ENCODE peak calls at places on chromosomes 5 and 9, in seven cellular contexts. K, R, N, D, X, J and H are unnamed samples.

GRCh38 chr5:92644271-92644886 is 936.6 kb downstream of the NR2F1-AS1 start:
- DNase-seq in K (no peak), X (no peak), N (peak; percentile 40), J (no peak), R (no peak), D (no peak), H (no peak)

GRCh38 chr9:132144708-132145365 is 17.0 kb upstream of the NTNG2 start:
- DNase-seq in J (no peak), N (no peak), X (no peak), K (no peak), R (peak; percentile 66), D (no peak), H (peak; percentile 59)

GRCh38 chr5:2737273-2738155 is 14.0 kb downstream of the IRX2 start:
- DNase-seq in N (no peak), R (no peak), X (peak; percentile 18), K (peak; percentile 42), J (no peak), D (no peak), H (no peak)

GRCh38 chr9:126704157-126704941 is 90.6 kb downstream of the LMX1B start:
- DNase-seq in X (peak; percentile 43), K (peak; percentile 47), J (no peak), N (peak; percentile 31), R (peak; percentile 46), D (no peak), H (peak; percentile 68)

GRCh38 chr9:79858509-79858908 is 286.7 kb downstream of the TLE4 start:
- DNase-seq in N (no peak), R (peak; percentile 17), K (no peak), D (no peak), J (no peak), X (no peak), H (peak; percentile 11)

GRCh38 chr9:70935856-70936255 is 185.6 kb downstream of the TRPM3 start:
- DNase-seq in N (no peak), J (no peak), X (no peak), D (no peak), R (no peak), K (no peak), H (no peak)

GRCh38 chr9:21506910-21507795 is 25.0 kb upstream of the IFNE start:
- DNase-seq in R (peak; percentile 91), D (no peak), X (no peak), N (peak; percentile 26), K (no peak), J (peak; percentile 71), H (peak; percentile 51)

GRCh38 chr5:11239261-11239660 is 478.2 kb upstream of the DAP start:
- DNase-seq in K (no peak), N (peak; percentile 68), X (no peak), R (no peak), D (no peak), J (no peak), H (no peak)

GRCh38 chr9:17219261-17219660 is 84.4 kb downstream of the CNTLN start:
- DNase-seq in K (no peak), D (no peak), N (no peak), J (no peak), R (peak; percentile 10), X (no peak), H (peak; percentile 5)

GRCh38 chr5:99814311-99815063 is 720.7 kb upstream of the FAM174A start:
- DNase-seq in N (no peak), D (no peak), K (no peak), X (no peak), R (no peak), J (no peak), H (no peak)

GRCh38 chr5:14662721-14663120 is 1.8 kb upstream of the OTULIN start:
- DNase-seq in R (no peak), D (no peak), J (no peak), K (no peak), N (no peak), X (no peak), H (no peak)

GRCh38 chr9:27664136-27664819 is 91.0 kb upstream of the C9orf72 start:
- DNase-seq in D (no peak), J (no peak), K (no peak), N (no peak), X (peak; percentile 31), R (no peak), H (no peak)
- H2AK5ac ChIP-seq in D (no peak overlapping the region), J (no peak overlapping the region), K (peak overlapping the region; percentile 69), N (no peak overlapping the region), X (no peak overlapping the region), R (no peak overlapping the region), H (no peak overlapping the region)

DNA sequence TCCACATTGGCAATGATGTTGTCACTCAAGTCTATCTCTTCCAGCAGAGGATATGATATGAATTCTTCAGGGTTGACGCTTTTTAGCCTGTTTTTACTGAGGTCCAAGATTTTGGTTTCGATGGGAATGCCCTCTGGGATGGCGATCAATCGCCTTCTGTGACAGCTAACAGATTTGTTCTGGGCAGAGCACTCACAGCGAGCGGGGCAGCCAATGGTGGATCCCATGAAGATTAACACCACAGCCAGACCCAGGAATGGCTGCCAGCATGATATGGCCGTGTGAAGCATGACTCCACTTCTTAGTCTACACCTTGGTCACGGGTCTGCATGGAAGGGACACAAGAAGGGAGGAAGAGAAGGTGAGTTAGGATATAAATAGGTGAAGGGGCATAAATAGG is 377.1 kb upstream of the C9orf72 start:
- DNase-seq in J (no peak), K (no peak), R (no peak), D (no peak), X (no peak), N (no peak), H (no peak)
- H2AK5ac ChIP-seq in J (no peak overlapping the region), K (no peak overlapping the region), R (no peak overlapping the region), D (no peak overlapping the region), X (no peak overlapping the region), N (no peak overlapping the region), H (no peak overlapping the region)

GRCh38 chr9:110343537-110343936 is 5.9 kb upstream of the TXNDC8 start:
- DNase-seq in X (no peak), D (no peak), K (no peak), N (no peak), J (peak; percentile 12), R (no peak), H (no peak)

GRCh38 chr9:110337727-110338522 is at the start of gene TXNDC8:
- DNase-seq in R (peak; percentile 74), N (no peak), X (no peak), J (no peak), D (no peak), K (no peak), H (no peak)

GRCh38 chr9:110334871-110335270 is 2.8 kb downstream of the TXNDC8 start:
- DNase-seq in J (no peak), K (no peak), D (no peak), R (no peak), X (no peak), N (no peak), H (no peak)

DNA sequence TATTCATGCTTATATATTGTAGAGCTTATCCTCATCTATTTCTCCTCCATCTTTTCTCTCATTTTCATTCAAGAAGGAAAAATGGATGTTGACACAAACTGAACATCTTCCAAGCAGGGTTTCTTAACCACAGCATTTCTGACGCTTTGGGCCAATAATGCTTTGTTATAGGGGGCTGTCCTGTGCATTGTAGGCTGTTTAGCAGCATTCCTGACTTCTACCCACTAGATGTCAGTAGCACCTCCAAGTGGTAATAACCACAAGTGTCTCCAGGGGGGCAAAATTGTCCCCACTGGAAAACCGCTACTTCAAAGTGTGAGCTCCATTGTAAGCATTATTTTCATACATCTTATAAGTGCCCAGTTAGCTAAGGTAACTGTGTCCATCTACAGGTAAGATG is 2.6 kb upstream of the TXNDC8 start:
- DNase-seq in J (no peak), X (peak; percentile 30), N (peak; percentile 57), K (no peak), R (no peak), D (no peak), H (no peak)
- H2AK5ac ChIP-seq in J (no peak overlapping the region), X (no peak overlapping the region), N (no peak overlapping the region), K (no peak overlapping the region), R (no peak overlapping the region), D (no peak overlapping the region), H (no peak overlapping the region)

GRCh38 chr5:163531272-163531671 is 25.9 kb downstream of the MAT2B start:
- DNase-seq in N (peak; percentile 84), D (no peak), R (no peak), X (no peak), J (no peak), K (no peak), H (no peak)

GRCh38 chr5:163533229-163533628 is 27.8 kb downstream of the MAT2B start:
- DNase-seq in X (no peak), J (no peak), N (peak; percentile 42), R (no peak), K (no peak), D (peak; percentile 6), H (no peak)

GRCh38 chr5:163532203-163532892 is 26.9 kb downstream of the MAT2B start:
- DNase-seq in J (no peak), D (no peak), X (no peak), N (peak; percentile 83), R (no peak), K (no peak), H (no peak)

GRCh38 chr5:163525096-163525495 is 19.7 kb downstream of the MAT2B start:
- DNase-seq in R (no peak), J (no peak), N (no peak), D (no peak), K (no peak), X (no peak), H (no peak)

DNA sequence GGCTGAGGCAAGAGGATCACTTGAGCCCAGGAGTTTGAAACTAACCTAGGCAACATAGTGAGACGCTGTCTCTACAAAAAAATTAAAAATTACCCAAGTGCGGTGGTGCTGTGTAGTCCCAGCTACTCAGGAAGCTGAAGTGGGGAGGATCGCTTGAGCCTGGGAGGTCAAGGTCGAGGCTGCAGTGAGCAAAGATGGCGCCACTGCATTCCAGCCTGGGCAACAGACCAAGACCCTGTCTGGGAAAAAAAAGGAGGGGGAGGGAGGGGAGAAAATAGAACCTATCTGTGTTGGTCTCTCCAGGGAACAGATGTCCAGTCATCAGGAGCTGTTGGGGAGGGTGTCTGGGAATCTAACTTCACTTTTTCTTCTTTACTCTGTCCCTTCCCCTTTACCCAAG is 24.3 kb downstream of the MAT2B start:
- DNase-seq in X (no peak), D (no peak), K (no peak), J (no peak), R (no peak), N (no peak), H (no peak)
- H2AK5ac ChIP-seq in X (no peak overlapping the region), D (no peak overlapping the region), K (no peak overlapping the region), J (no peak overlapping the region), R (no peak overlapping the region), N (no peak overlapping the region), H (no peak overlapping the region)

GRCh38 chr5:151362970-151363369 is 15.6 kb upstream of the SLC36A2 start:
- DNase-seq in J (no peak), N (no peak), K (no peak), D (no peak), R (no peak), X (no peak), H (no peak)
- H2AK5ac ChIP-seq in J (no peak overlapping the region), N (no peak overlapping the region), K (no peak overlapping the region), D (no peak overlapping the region), R (no peak overlapping the region), X (no peak overlapping the region), H (no peak overlapping the region)